ENCODE peak calls at places on chromosomes 5 and 9, in ten cellular contexts. D is sigmoid colon, I is dorsolateral prefrontal cortex, R is thyroid gland, H is body of pancreas, Y is endodermal cell, C is GM12878, O is esophagus squamous epithelium, B is mammary epithelial cell, J is astrocyte. V is an unnamed sample.

GRCh38 chr5:180010636-180011035 is 60.9 kb downstream of the RNF130 start:
- DNase-seq in D (no peak), I (no peak), R (no peak), H (no peak), Y (no peak), C (no peak), O (no peak), B (no peak), J (no peak), V (no peak)

GRCh38 chr5:154793599-154794524 is 38.7 kb downstream of the LARP1 start:
- DNase-seq in D (peak; percentile 33), I (no peak), R (peak; percentile 47), H (no peak), Y (no peak), C (no peak), O (no peak), B (no peak), J (peak; percentile 27), V (no peak)

GRCh38 chr5:107672212-107673105 is 1.7 kb upstream of the EFNA5 start:
- DNase-seq in D (peak; percentile 93), I (peak; percentile 65), R (peak; percentile 88), H (peak; percentile 69), Y (peak; percentile 96), C (no peak), O (no peak), B (peak; percentile 98), J (peak; percentile 97), V (no peak)

GRCh38 chr5:32193591-32193990 is 19.5 kb upstream of the GOLPH3 start:
- DNase-seq in D (peak; percentile 94), I (peak; percentile 26), R (peak; percentile 57), H (peak; percentile 97), Y (no peak), C (no peak), O (no peak), B (peak; percentile 52), J (peak; percentile 84), V (no peak)

GRCh38 chr5:152501294-152501693 is 96.2 kb upstream of the NMUR2 start:
- DNase-seq in D (no peak), I (no peak), R (no peak), H (no peak), Y (no peak), C (no peak), O (no peak), B (no peak), J (no peak), V (no peak)

GRCh38 chr5:154858972-154859950 is 834 bp downstream of the CNOT8 start:
- DNase-seq in D (no peak), I (no peak), R (no peak), H (no peak), Y (peak; percentile 54), C (no peak), O (no peak), B (peak; percentile 12), J (no peak), V (no peak)

GRCh38 chr5:67305401-67305800 is 108.8 kb upstream of the CD180 start:
- DNase-seq in D (peak; percentile 62), I (no peak), R (no peak), H (no peak), Y (no peak), C (no peak), O (no peak), B (no peak), J (no peak), V (no peak)

GRCh38 chr9:80553986-80554715 is 982.4 kb downstream of the TLE4 start:
- DNase-seq in D (no peak), I (no peak), R (no peak), H (no peak), Y (no peak), C (no peak), O (no peak), B (no peak), J (no peak), V (no peak)

GRCh38 chr5:31225118-31225517 is 31.6 kb downstream of the CDH6 start:
- DNase-seq in D (no peak), I (no peak), R (no peak), H (no peak), Y (no peak), C (no peak), O (no peak), B (no peak), J (peak; percentile 90), V (no peak)

GRCh38 chr5:136275601-136276000 is 82.6 kb upstream of the SMIM32 start:
- DNase-seq in D (no peak), I (no peak), R (no peak), H (no peak), Y (no peak), C (no peak), O (no peak), B (no peak), J (no peak), V (no peak)

GRCh38 chr9:125763373-125763772 is 16.2 kb downstream of the PBX3 start:
- DNase-seq in D (no peak), I (no peak), R (no peak), H (peak; percentile 25), Y (no peak), C (no peak), O (no peak), B (peak; percentile 85), J (peak; percentile 62), V (no peak)

GRCh38 chr5:71873202-71873601 is 154.1 kb downstream of the CARTPT start:
- DNase-seq in D (no peak), I (no peak), R (no peak), H (no peak), Y (no peak), C (no peak), O (no peak), B (peak; percentile 57), J (no peak), V (no peak)

GRCh38 chr9:134698587-134699342 is 57.2 kb downstream of the COL5A1 start:
- DNase-seq in D (peak; percentile 86), I (peak; percentile 43), R (peak; percentile 59), H (peak; percentile 71), Y (peak; percentile 97), C (no peak), O (no peak), B (peak; percentile 4), J (peak; percentile 30), V (peak; percentile 62)

GRCh38 chr9:92620870-92621269 is 49.1 kb downstream of the IPPK start:
- DNase-seq in D (peak; percentile 64), I (no peak), R (no peak), H (no peak), Y (peak; percentile 13), C (no peak), O (no peak), B (no peak), J (no peak), V (no peak)

GRCh38 chr5:57494104-57495098 is 11.8 kb upstream of the ACTBL2 start:
- DNase-seq in D (no peak), I (no peak), R (no peak), H (peak; percentile 68), Y (peak; percentile 63), C (peak; percentile 45), O (peak; percentile 3), B (peak; percentile 97), J (peak; percentile 99), V (no peak)

GRCh38 chr5:147995846-147996245 is 67.9 kb upstream of the SPINK5 start:
- DNase-seq in D (no peak), I (no peak), R (no peak), H (no peak), Y (no peak), C (no peak), O (no peak), B (no peak), J (no peak), V (no peak)
- H3K27ac ChIP-seq in D (no peak overlapping the region), I (no peak overlapping the region), R (no peak overlapping the region), H (no peak overlapping the region), Y (no peak overlapping the region), C (no peak overlapping the region), O (no peak overlapping the region), B (no peak overlapping the region), J (no peak overlapping the region), V (no peak overlapping the region)

DNA sequence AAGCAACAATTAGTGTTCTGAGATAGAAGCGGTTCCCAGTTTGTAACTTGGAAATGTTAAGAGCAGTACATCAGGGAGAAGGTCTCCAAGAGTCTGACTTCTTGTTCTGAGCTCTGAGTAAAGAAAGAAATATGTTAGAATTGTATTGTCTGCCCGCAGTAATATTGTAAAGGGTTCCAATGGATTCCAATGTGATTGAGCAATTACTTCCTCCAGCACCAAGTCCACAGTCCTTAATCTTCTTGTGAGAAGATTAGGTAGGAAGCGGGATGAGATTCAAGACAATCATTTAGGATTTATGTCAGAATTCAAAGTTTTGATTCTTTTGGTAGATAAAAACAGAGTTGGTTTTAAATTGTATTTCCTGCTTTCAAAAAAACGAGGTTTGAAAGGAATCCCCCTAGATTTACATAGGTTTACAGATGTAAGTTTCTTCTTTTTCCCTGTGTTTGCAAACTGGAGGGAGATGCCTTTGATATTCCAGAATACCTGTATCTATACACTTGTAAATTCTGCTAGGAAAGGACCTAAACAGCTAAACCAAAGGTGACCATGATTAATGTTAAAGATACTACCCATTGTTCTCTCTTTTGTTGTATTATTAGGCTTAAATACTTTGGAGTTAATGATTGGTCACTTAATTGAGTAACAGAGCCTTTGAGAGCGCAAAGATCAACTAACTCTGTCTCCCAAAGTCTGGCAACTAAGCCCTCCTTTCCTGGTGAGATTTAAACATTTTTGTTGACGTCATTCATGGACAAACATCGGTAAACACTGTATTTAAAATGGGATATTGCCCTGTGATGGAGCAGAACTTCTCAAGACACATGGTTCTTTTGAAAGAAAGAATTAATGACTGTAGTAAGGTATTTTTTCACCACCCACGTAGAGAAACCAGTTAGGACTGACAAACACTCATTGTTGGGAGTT is 4.3 kb downstream of the VCAN start:
- DNase-seq in D (no peak), I (no peak), R (no peak), H (no peak), Y (no peak), C (no peak), O (no peak), B (peak; percentile 73), J (peak; percentile 96), V (no peak)
- H3K27ac ChIP-seq in D (peak overlapping the region; percentile 72), I (no peak overlapping the region), R (no peak overlapping the region), H (peak overlapping the region; percentile 42), Y (no peak overlapping the region), C (no peak overlapping the region), O (peak overlapping the region; percentile 82), B (peak overlapping the region; percentile 96), J (peak overlapping the region; percentile 95), V (no peak overlapping the region)

DNA sequence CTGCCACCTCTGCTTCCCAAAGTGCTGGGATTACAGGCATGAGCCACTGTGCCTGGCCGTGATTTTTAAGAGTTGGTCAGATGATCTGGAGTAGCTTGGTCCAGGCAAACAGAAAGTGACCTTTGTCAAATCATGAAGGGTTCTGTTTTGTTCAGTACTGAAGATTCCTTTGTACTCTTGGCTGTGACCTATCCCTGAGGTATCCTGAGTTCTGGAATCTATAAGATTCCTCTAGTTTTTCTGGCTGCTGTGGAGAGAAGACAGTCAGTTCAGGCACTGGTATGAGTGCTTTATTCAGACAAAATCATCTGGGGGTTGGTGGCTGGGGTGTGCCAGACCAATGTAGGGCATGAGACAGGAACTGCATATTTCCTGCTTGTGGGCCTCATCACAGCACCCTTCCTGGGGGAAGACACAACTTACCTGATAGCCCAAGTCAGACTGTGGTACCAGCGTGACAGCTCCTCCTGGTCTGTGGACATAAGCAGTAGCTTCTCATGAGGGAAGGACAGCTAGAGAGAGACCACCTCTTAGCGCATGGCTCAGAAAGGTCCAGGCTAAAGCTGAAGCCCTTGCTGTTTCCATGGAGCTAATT is 3.1 kb downstream of the ARHGEF39 start:
- DNase-seq in D (no peak), I (no peak), R (no peak), H (no peak), Y (no peak), C (no peak), O (no peak), B (no peak), J (no peak), V (no peak)
- H3K27ac ChIP-seq in D (peak overlapping the region; percentile 98), I (no peak overlapping the region), R (no peak overlapping the region), H (peak overlapping the region; percentile 90), Y (no peak overlapping the region), C (peak overlapping the region; percentile 45), O (peak overlapping the region; percentile 65), B (no peak overlapping the region), J (no peak overlapping the region), V (no peak overlapping the region)

GRCh38 chr9:88742483-88742882 is 207.5 kb downstream of the NXNL2 start:
- DNase-seq in D (no peak), I (no peak), R (peak; percentile 87), H (no peak), Y (no peak), C (no peak), O (no peak), B (peak; percentile 53), J (peak; percentile 69), V (no peak)
- H3K27ac ChIP-seq in D (peak overlapping the region; percentile 35), I (no peak overlapping the region), R (peak overlapping the region; percentile 69), H (no peak overlapping the region), Y (no peak overlapping the region), C (no peak overlapping the region), O (peak overlapping the region; percentile 57), B (no peak overlapping the region), J (no peak overlapping the region), V (no peak overlapping the region)